ENCODE peak calls at places on chromosomes 13 and 19, in six cellular contexts. One of them, this sample, is unnamed. For H3K4me1, the result is how much of the 10 kb centered on the place peaks cover.

GRCh38 chr19:33278403-33279269 is 23.7 kb downstream of the CEBPA start:
- DNase-seq in GM23338: no peak
- DNase-seq in thyroid gland: no peak
- DNase-seq in endodermal cell: no peak
- DNase-seq in breast epithelium: no peak
- DNase-seq in lung: no peak
- DNase-seq in this sample: no peak

GRCh38 chr13:79483302-79483701 is 2.3 kb downstream of the NDFIP2 start:
- DNase-seq in GM23338: no peak
- DNase-seq in thyroid gland: no peak
- DNase-seq in endodermal cell: no peak
- DNase-seq in breast epithelium: no peak
- DNase-seq in lung: no peak
- DNase-seq in this sample: no peak

GRCh38 chr19:28444371-28444770 is 768.6 kb downstream of the UQCRFS1 start:
- DNase-seq in GM23338: no peak
- DNase-seq in thyroid gland: no peak
- DNase-seq in endodermal cell: no peak
- DNase-seq in breast epithelium: no peak
- DNase-seq in lung: no peak
- DNase-seq in this sample: no peak

GRCh38 chr13:95643814-95644598 is 500 bp downstream of the DZIP1 start:
- DNase-seq in GM23338: peak
- DNase-seq in thyroid gland: no peak
- DNase-seq in endodermal cell: peak
- DNase-seq in breast epithelium: no peak
- DNase-seq in lung: no peak
- DNase-seq in this sample: no peak

GRCh38 chr19:48918801-48919247 is 14.7 kb upstream of the DHDH start:
- DNase-seq in GM23338: peak
- DNase-seq in thyroid gland: no peak
- DNase-seq in endodermal cell: peak
- DNase-seq in breast epithelium: no peak
- DNase-seq in lung: no peak
- DNase-seq in this sample: no peak

GRCh38 chr19:23771761-23772667 is 13.3 kb upstream of the ZNF681 start:
- DNase-seq in GM23338: no peak
- DNase-seq in thyroid gland: no peak
- DNase-seq in endodermal cell: no peak
- DNase-seq in breast epithelium: no peak
- DNase-seq in lung: no peak
- DNase-seq in this sample: no peak

GRCh38 chr13:65615506-65615905 is 1614.6 kb downstream of the PCDH9 start:
- DNase-seq in GM23338: no peak
- DNase-seq in thyroid gland: no peak
- DNase-seq in endodermal cell: no peak
- DNase-seq in breast epithelium: no peak
- DNase-seq in lung: no peak
- DNase-seq in this sample: no peak

GRCh38 chr13:52980695-52981094 is 47.9 kb upstream of the OLFM4 start:
- DNase-seq in GM23338: no peak
- DNase-seq in thyroid gland: no peak
- DNase-seq in endodermal cell: no peak
- DNase-seq in breast epithelium: no peak
- DNase-seq in lung: no peak
- DNase-seq in this sample: no peak

GRCh38 chr19:47541507-47541906 is 26.6 kb upstream of the NAPA start:
- DNase-seq in GM23338: no peak
- DNase-seq in thyroid gland: no peak
- DNase-seq in endodermal cell: no peak
- DNase-seq in breast epithelium: no peak
- DNase-seq in lung: no peak
- DNase-seq in this sample: no peak

GRCh38 chr13:92187378-92187989 is 789.1 kb downstream of the GPC5 start:
- DNase-seq in GM23338: peak
- DNase-seq in thyroid gland: no peak
- DNase-seq in endodermal cell: peak
- DNase-seq in breast epithelium: no peak
- DNase-seq in lung: no peak
- DNase-seq in this sample: no peak

GRCh38 chr13:30429721-30430694 is 7.7 kb downstream of the UBE2L5 start:
- DNase-seq in GM23338: no peak
- DNase-seq in thyroid gland: no peak
- DNase-seq in endodermal cell: no peak
- DNase-seq in breast epithelium: no peak
- DNase-seq in lung: no peak
- DNase-seq in this sample: no peak

GRCh38 chr13:110976785-110977184 is 61.9 kb upstream of the ANKRD10 start:
- DNase-seq in GM23338: no peak
- DNase-seq in thyroid gland: no peak
- DNase-seq in endodermal cell: no peak
- DNase-seq in breast epithelium: no peak
- DNase-seq in lung: no peak
- DNase-seq in this sample: no peak

GRCh38 chr13:42363941-42364612 is 92.1 kb downstream of the AKAP11 start:
- DNase-seq in GM23338: peak
- DNase-seq in thyroid gland: no peak
- DNase-seq in endodermal cell: peak
- DNase-seq in breast epithelium: no peak
- DNase-seq in lung: no peak
- DNase-seq in this sample: no peak

GRCh38 chr19:3784607-3785463 is 1.3 kb downstream of the MATK start:
- DNase-seq in GM23338: no peak
- DNase-seq in thyroid gland: no peak
- DNase-seq in endodermal cell: peak
- DNase-seq in breast epithelium: no peak
- DNase-seq in lung: no peak
- DNase-seq in this sample: no peak

GRCh38 chr19:56080669-56081401 is 40.3 kb downstream of the ZNF787 start:
- DNase-seq in GM23338: peak
- DNase-seq in thyroid gland: peak
- DNase-seq in endodermal cell: peak
- DNase-seq in breast epithelium: peak
- DNase-seq in lung: peak
- DNase-seq in this sample: peak

GRCh38 chr19:46928951-46929350 is 68.2 kb downstream of the ARHGAP35 start:
- DNase-seq in GM23338: peak
- DNase-seq in thyroid gland: no peak
- DNase-seq in endodermal cell: no peak
- DNase-seq in breast epithelium: no peak
- DNase-seq in lung: no peak
- DNase-seq in this sample: no peak

GRCh38 chr19:34310494-34310981 is 54.5 kb upstream of the GPI start:
- DNase-seq in GM23338: no peak
- DNase-seq in thyroid gland: peak
- DNase-seq in endodermal cell: no peak
- DNase-seq in breast epithelium: peak
- DNase-seq in lung: no peak
- DNase-seq in this sample: no peak

GRCh38 chr19:2511570-2511969 is 35.6 kb downstream of the GADD45B start:
- DNase-seq in GM23338: no peak
- DNase-seq in thyroid gland: no peak
- DNase-seq in endodermal cell: no peak
- DNase-seq in breast epithelium: no peak
- DNase-seq in lung: no peak
- DNase-seq in this sample: no peak

GRCh38 chr13:91142572-91142971 is 204.9 kb upstream of the MIR17HG start:
- DNase-seq in GM23338: no peak
- DNase-seq in thyroid gland: no peak
- DNase-seq in endodermal cell: no peak
- DNase-seq in breast epithelium: no peak
- DNase-seq in lung: no peak
- DNase-seq in this sample: no peak

GRCh38 chr13:91145806-91146205 is 201.7 kb upstream of the MIR17HG start:
- DNase-seq in GM23338: no peak
- DNase-seq in thyroid gland: no peak
- DNase-seq in endodermal cell: no peak
- DNase-seq in breast epithelium: no peak
- DNase-seq in lung: no peak
- DNase-seq in this sample: no peak

GRCh38 chr13:91144054-91144453 is 203.4 kb upstream of the MIR17HG start:
- DNase-seq in GM23338: no peak
- DNase-seq in thyroid gland: no peak
- DNase-seq in endodermal cell: no peak
- DNase-seq in breast epithelium: no peak
- DNase-seq in lung: no peak
- DNase-seq in this sample: no peak

GRCh38 chr13:91153372-91153771 is 194.1 kb upstream of the MIR17HG start:
- DNase-seq in GM23338: no peak
- DNase-seq in thyroid gland: no peak
- DNase-seq in endodermal cell: no peak
- DNase-seq in breast epithelium: no peak
- DNase-seq in lung: no peak
- DNase-seq in this sample: no peak

DNA sequence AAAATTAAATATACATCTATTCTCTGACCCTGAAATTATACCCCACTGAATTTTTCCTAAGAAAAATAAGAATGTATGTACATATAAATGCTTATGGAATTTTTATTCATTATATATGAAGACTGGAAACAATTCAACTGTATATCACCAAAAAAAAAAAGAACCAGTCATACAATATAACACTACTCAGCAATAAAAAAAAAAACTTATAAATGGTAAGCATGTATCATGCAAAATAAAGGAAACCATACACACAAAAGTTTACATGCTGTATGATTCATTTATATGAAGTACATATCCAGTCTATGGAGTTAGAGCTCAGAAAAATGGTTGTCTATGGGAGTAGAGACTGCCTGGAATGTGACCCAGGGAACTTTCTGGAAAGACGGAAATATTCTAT is 199.4 kb upstream of the MIR17HG start:
- DNase-seq in GM23338: no peak
- DNase-seq in thyroid gland: no peak
- DNase-seq in endodermal cell: no peak
- DNase-seq in breast epithelium: no peak
- DNase-seq in lung: no peak
- DNase-seq in this sample: no peak
- H3K4me1 ChIP-seq in GM23338: under half
- H3K4me1 ChIP-seq in thyroid gland: under half
- H3K4me1 ChIP-seq in endodermal cell: under half
- H3K4me1 ChIP-seq in breast epithelium: under half
- H3K4me1 ChIP-seq in lung: under half
- H3K4me1 ChIP-seq in this sample: under half

GRCh38 chr13:93248627-93249047 is 22.0 kb downstream of the GPC6 start:
- DNase-seq in GM23338: peak
- DNase-seq in thyroid gland: peak
- DNase-seq in endodermal cell: peak
- DNase-seq in breast epithelium: no peak
- DNase-seq in lung: no peak
- DNase-seq in this sample: no peak
- TF ChIP-seq CTCF in GM23338: peak
- TF ChIP-seq CTCF in thyroid gland: no peak
- TF ChIP-seq CTCF in endodermal cell: peak
- TF ChIP-seq CTCF in breast epithelium: no peak
- TF ChIP-seq CTCF in lung: no peak
- TF ChIP-seq CTCF in this sample: no peak

GRCh38 chr13:41015920-41016319 is 3.2 kb downstream of the ELF1 start:
- DNase-seq in GM23338: no peak
- DNase-seq in thyroid gland: no peak
- DNase-seq in endodermal cell: no peak
- DNase-seq in breast epithelium: no peak
- DNase-seq in lung: no peak
- DNase-seq in this sample: no peak

GRCh38 chr13:41012536-41012935 is 6.6 kb downstream of the ELF1 start:
- DNase-seq in GM23338: no peak
- DNase-seq in thyroid gland: peak
- DNase-seq in endodermal cell: no peak
- DNase-seq in breast epithelium: no peak
- DNase-seq in lung: no peak
- DNase-seq in this sample: no peak

GRCh38 chr13:41017153-41017552 is 2.0 kb downstream of the ELF1 start:
- DNase-seq in GM23338: no peak
- DNase-seq in thyroid gland: peak
- DNase-seq in endodermal cell: no peak
- DNase-seq in breast epithelium: peak
- DNase-seq in lung: no peak
- DNase-seq in this sample: no peak

GRCh38 chr13:41011382-41011956 is 7.6 kb downstream of the ELF1 start:
- DNase-seq in GM23338: no peak
- DNase-seq in thyroid gland: peak
- DNase-seq in endodermal cell: no peak
- DNase-seq in breast epithelium: no peak
- DNase-seq in lung: no peak
- DNase-seq in this sample: no peak

DNA sequence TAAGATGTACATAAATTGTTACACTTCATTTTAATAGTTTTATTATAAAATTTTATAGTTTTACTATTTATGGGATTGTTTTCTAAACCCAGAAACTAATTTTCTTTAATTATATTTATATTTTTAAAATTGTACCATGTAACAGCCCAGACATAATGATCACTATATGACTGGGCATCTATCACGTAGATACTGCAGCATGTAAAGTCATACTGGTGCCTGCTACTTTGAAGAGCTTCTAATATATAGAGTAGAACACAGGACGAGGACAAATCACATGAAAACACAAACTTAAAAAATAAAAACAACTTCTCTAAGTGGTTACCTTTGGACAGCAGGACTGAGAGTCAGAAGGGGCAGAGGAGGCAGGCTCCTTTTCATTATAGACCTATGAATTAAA is 5.3 kb downstream of the ELF1 start:
- DNase-seq in GM23338: no peak
- DNase-seq in thyroid gland: no peak
- DNase-seq in endodermal cell: no peak
- DNase-seq in breast epithelium: no peak
- DNase-seq in lung: no peak
- DNase-seq in this sample: no peak
- H3K4me1 ChIP-seq in GM23338: under half
- H3K4me1 ChIP-seq in thyroid gland: under half
- H3K4me1 ChIP-seq in endodermal cell: under half
- H3K4me1 ChIP-seq in breast epithelium: under half
- H3K4me1 ChIP-seq in lung: under half
- H3K4me1 ChIP-seq in this sample: under half

DNA sequence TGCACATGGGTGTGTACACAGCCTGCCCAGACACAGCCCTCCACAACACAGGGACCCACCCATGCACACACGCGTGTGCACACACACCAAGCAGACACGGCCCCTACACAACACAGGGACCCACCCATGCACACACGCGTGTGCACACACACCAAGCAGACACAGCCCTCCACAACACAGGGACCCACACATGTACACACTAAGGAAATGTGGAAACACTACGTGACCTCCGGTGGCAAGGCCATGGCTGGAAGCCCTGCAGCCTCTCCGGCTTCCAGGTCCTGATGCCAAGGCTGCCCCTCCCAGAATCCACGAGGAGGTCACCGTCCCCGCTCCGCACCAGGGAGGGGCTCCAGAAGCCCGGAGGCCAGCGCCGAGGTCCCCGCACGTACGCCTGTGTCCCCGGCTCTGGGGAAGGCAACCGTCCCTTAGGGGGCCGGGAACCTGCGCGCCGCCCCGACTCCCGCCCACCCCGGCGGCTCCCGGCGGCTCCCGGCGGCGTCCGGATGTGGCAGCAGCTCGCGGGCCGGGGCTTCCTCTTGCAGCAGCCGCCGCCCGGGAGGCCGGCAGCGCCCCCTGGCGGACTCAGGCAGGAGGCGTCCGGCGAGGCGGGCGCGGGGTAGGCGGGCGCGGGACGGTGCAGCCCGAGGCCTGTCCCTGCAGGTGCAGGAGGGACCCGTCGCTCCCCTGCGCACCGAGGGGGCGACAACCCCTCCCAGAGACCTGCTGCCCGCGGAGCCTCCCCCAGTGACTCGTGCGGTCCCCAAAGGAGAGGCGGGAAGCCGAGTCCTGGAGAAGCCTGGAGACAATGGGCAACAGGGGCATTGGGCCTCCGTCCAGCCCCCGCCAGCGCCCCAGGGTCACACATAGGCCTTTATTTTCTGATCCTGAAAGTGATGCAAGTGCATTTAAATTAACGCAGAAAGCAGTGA is 29.9 kb upstream of the GRTP1 start:
- DNase-seq in GM23338: peak
- DNase-seq in thyroid gland: peak
- DNase-seq in endodermal cell: peak
- DNase-seq in breast epithelium: peak
- DNase-seq in lung: peak
- DNase-seq in this sample: peak
- TF ChIP-seq CTCF in GM23338: peak
- TF ChIP-seq CTCF in thyroid gland: peak
- TF ChIP-seq CTCF in endodermal cell: peak
- TF ChIP-seq CTCF in breast epithelium: peak
- TF ChIP-seq CTCF in lung: peak
- TF ChIP-seq CTCF in this sample: peak